ENCODE peak calls at places on chromosomes 4 and X, in eight cellular contexts. One of them, this sample, is unnamed. For H3K4me1, the result is how much of the 10 kb centered on the place peaks cover.

GRCh38 chrX:15988661-15989603 is 134.3 kb upstream of the AP1S2 start:
- DNase-seq in ascending aorta: no peak
- DNase-seq in CD4-positive, alpha-beta memory T cell: no peak
- DNase-seq in A549: no peak
- DNase-seq in HepG2: no peak
- DNase-seq in right cardiac atrium: no peak
- DNase-seq in CD8-positive, alpha-beta memory T cell: no peak
- DNase-seq in esophagus muscularis mucosa: no peak
- DNase-seq in this sample: no peak

GRCh38 chrX:109732319-109732779 is 708 bp downstream of the ACSL4 start:
- DNase-seq in ascending aorta: no peak
- DNase-seq in CD4-positive, alpha-beta memory T cell: peak
- DNase-seq in A549: peak
- DNase-seq in HepG2: no peak
- DNase-seq in right cardiac atrium: no peak
- DNase-seq in CD8-positive, alpha-beta memory T cell: peak
- DNase-seq in esophagus muscularis mucosa: no peak
- DNase-seq in this sample: no peak

GRCh38 chrX:19862634-19863236 is 24.7 kb downstream of the SH3KBP1 start:
- DNase-seq in ascending aorta: no peak
- DNase-seq in CD4-positive, alpha-beta memory T cell: no peak
- DNase-seq in A549: no peak
- DNase-seq in HepG2: no peak
- DNase-seq in right cardiac atrium: no peak
- DNase-seq in CD8-positive, alpha-beta memory T cell: no peak
- DNase-seq in esophagus muscularis mucosa: no peak
- DNase-seq in this sample: no peak

GRCh38 chrX:108516184-108516583 is 76.5 kb downstream of the COL4A5 start:
- DNase-seq in ascending aorta: no peak
- DNase-seq in CD4-positive, alpha-beta memory T cell: no peak
- DNase-seq in A549: no peak
- DNase-seq in HepG2: peak
- DNase-seq in right cardiac atrium: no peak
- DNase-seq in CD8-positive, alpha-beta memory T cell: no peak
- DNase-seq in esophagus muscularis mucosa: no peak
- DNase-seq in this sample: no peak

GRCh38 chr4:3145251-3145908 is 70.9 kb downstream of the HTT start:
- DNase-seq in ascending aorta: no peak
- DNase-seq in CD4-positive, alpha-beta memory T cell: no peak
- DNase-seq in A549: no peak
- DNase-seq in HepG2: no peak
- DNase-seq in right cardiac atrium: no peak
- DNase-seq in CD8-positive, alpha-beta memory T cell: no peak
- DNase-seq in esophagus muscularis mucosa: no peak
- DNase-seq in this sample: no peak

GRCh38 chrX:121009764-121010163 is 24.2 kb upstream of the CT47A1 start:
- DNase-seq in ascending aorta: no peak
- DNase-seq in CD4-positive, alpha-beta memory T cell: no peak
- DNase-seq in A549: no peak
- DNase-seq in HepG2: no peak
- DNase-seq in right cardiac atrium: no peak
- DNase-seq in CD8-positive, alpha-beta memory T cell: no peak
- DNase-seq in esophagus muscularis mucosa: no peak
- DNase-seq in this sample: no peak

GRCh38 chrX:105229146-105229545 is 8.7 kb upstream of the TEX13A start:
- DNase-seq in ascending aorta: no peak
- DNase-seq in CD4-positive, alpha-beta memory T cell: no peak
- DNase-seq in A549: no peak
- DNase-seq in HepG2: no peak
- DNase-seq in right cardiac atrium: no peak
- DNase-seq in CD8-positive, alpha-beta memory T cell: no peak
- DNase-seq in esophagus muscularis mucosa: no peak
- DNase-seq in this sample: no peak

GRCh38 chr4:4969298-4969697 is 50.0 kb downstream of the CYTL1 start:
- DNase-seq in ascending aorta: peak
- DNase-seq in CD4-positive, alpha-beta memory T cell: no peak
- DNase-seq in A549: peak
- DNase-seq in HepG2: no peak
- DNase-seq in right cardiac atrium: no peak
- DNase-seq in CD8-positive, alpha-beta memory T cell: no peak
- DNase-seq in esophagus muscularis mucosa: peak
- DNase-seq in this sample: no peak

GRCh38 chr4:53906786-53907185 is 157.6 kb downstream of the CHIC2 start:
- DNase-seq in ascending aorta: no peak
- DNase-seq in CD4-positive, alpha-beta memory T cell: no peak
- DNase-seq in A549: no peak
- DNase-seq in HepG2: no peak
- DNase-seq in right cardiac atrium: no peak
- DNase-seq in CD8-positive, alpha-beta memory T cell: no peak
- DNase-seq in esophagus muscularis mucosa: peak
- DNase-seq in this sample: no peak

GRCh38 chr4:95080969-95081368 is 323.2 kb downstream of the BMPR1B start:
- DNase-seq in ascending aorta: no peak
- DNase-seq in CD4-positive, alpha-beta memory T cell: no peak
- DNase-seq in A549: no peak
- DNase-seq in HepG2: no peak
- DNase-seq in right cardiac atrium: no peak
- DNase-seq in CD8-positive, alpha-beta memory T cell: no peak
- DNase-seq in esophagus muscularis mucosa: no peak
- DNase-seq in this sample: no peak

DNA sequence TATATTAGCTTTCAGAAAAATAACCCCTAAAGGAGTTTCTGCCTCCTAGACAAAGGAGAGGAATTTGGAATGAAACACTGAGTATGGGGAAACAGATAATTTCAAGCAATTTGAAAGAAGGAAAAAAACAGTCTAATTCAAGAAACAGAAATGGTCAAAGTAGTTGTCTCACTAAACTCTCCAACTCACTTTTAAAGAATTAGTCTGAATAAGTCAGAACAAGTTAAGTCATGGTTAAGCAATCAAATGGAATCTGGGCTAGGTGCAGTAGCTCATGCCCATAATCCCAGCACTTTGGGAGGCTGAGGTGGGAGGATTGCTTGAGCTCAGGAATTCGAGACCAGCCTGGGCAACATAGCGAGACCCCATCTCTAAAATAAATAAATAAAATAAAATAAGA is 95.7 kb upstream of the GRIA3 start:
- DNase-seq in ascending aorta: no peak
- DNase-seq in CD4-positive, alpha-beta memory T cell: no peak
- DNase-seq in A549: no peak
- DNase-seq in HepG2: no peak
- DNase-seq in right cardiac atrium: no peak
- DNase-seq in CD8-positive, alpha-beta memory T cell: no peak
- DNase-seq in esophagus muscularis mucosa: no peak
- DNase-seq in this sample: no peak
- H3K4me1 ChIP-seq in ascending aorta: under half
- H3K4me1 ChIP-seq in CD4-positive, alpha-beta memory T cell: under half
- H3K4me1 ChIP-seq in A549: under half
- H3K4me1 ChIP-seq in HepG2: half or more
- H3K4me1 ChIP-seq in right cardiac atrium: under half
- H3K4me1 ChIP-seq in CD8-positive, alpha-beta memory T cell: under half
- H3K4me1 ChIP-seq in esophagus muscularis mucosa: under half
- H3K4me1 ChIP-seq in this sample: under half

GRCh38 chr4:41155194-41155830 is 59.0 kb downstream of the APBB2 start:
- DNase-seq in ascending aorta: no peak
- DNase-seq in CD4-positive, alpha-beta memory T cell: no peak
- DNase-seq in A549: no peak
- DNase-seq in HepG2: no peak
- DNase-seq in right cardiac atrium: no peak
- DNase-seq in CD8-positive, alpha-beta memory T cell: no peak
- DNase-seq in esophagus muscularis mucosa: no peak
- DNase-seq in this sample: no peak
- H3K4me1 ChIP-seq in ascending aorta: under half
- H3K4me1 ChIP-seq in CD4-positive, alpha-beta memory T cell: under half
- H3K4me1 ChIP-seq in A549: under half
- H3K4me1 ChIP-seq in HepG2: half or more
- H3K4me1 ChIP-seq in right cardiac atrium: under half
- H3K4me1 ChIP-seq in CD8-positive, alpha-beta memory T cell: under half
- H3K4me1 ChIP-seq in esophagus muscularis mucosa: under half
- H3K4me1 ChIP-seq in this sample: under half

GRCh38 chr4:113990886-113991285 is 11.4 kb upstream of the ARSJ start:
- DNase-seq in ascending aorta: no peak
- DNase-seq in CD4-positive, alpha-beta memory T cell: no peak
- DNase-seq in A549: no peak
- DNase-seq in HepG2: no peak
- DNase-seq in right cardiac atrium: no peak
- DNase-seq in CD8-positive, alpha-beta memory T cell: no peak
- DNase-seq in esophagus muscularis mucosa: no peak
- DNase-seq in this sample: no peak

GRCh38 chr4:113998531-113998930 is 19.1 kb upstream of the ARSJ start:
- DNase-seq in ascending aorta: no peak
- DNase-seq in CD4-positive, alpha-beta memory T cell: no peak
- DNase-seq in A549: no peak
- DNase-seq in HepG2: no peak
- DNase-seq in right cardiac atrium: no peak
- DNase-seq in CD8-positive, alpha-beta memory T cell: no peak
- DNase-seq in esophagus muscularis mucosa: no peak
- DNase-seq in this sample: no peak

GRCh38 chr4:113998026-113998425 is 18.6 kb upstream of the ARSJ start:
- DNase-seq in ascending aorta: no peak
- DNase-seq in CD4-positive, alpha-beta memory T cell: no peak
- DNase-seq in A549: no peak
- DNase-seq in HepG2: no peak
- DNase-seq in right cardiac atrium: no peak
- DNase-seq in CD8-positive, alpha-beta memory T cell: no peak
- DNase-seq in esophagus muscularis mucosa: no peak
- DNase-seq in this sample: no peak

GRCh38 chr4:113997206-113997605 is 17.8 kb upstream of the ARSJ start:
- DNase-seq in ascending aorta: no peak
- DNase-seq in CD4-positive, alpha-beta memory T cell: no peak
- DNase-seq in A549: no peak
- DNase-seq in HepG2: no peak
- DNase-seq in right cardiac atrium: no peak
- DNase-seq in CD8-positive, alpha-beta memory T cell: no peak
- DNase-seq in esophagus muscularis mucosa: no peak
- DNase-seq in this sample: no peak

DNA sequence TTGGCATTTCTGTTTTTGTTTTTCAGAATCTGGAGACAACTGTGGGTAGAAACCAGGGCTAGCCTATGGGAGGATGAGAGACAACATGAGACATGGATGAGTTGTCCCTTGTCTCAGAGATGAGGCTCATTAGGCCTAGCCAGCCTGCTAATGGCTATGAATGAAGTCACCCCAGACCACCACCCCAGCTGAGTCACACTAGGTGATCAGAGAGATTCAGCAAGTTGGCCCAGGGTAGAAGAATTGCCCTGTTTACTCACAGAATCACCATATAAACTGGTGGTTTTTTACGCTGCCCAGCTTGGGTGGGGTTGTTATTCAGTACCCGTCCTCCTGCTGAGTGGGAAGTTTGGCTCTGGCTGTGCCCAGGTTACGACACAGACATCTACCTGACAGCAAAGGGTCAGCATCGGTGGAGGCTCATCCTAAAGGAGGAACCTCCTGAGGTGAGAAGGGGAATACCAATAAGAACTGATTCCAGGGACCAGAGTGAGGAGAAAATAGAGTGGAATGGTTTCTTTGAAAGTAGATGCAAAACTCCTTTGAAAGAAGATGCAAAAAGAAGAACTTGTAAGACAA is 17.2 kb upstream of the ARSJ start:
- DNase-seq in ascending aorta: no peak
- DNase-seq in CD4-positive, alpha-beta memory T cell: no peak
- DNase-seq in A549: no peak
- DNase-seq in HepG2: no peak
- DNase-seq in right cardiac atrium: no peak
- DNase-seq in CD8-positive, alpha-beta memory T cell: no peak
- DNase-seq in esophagus muscularis mucosa: no peak
- DNase-seq in this sample: no peak
- H3K4me1 ChIP-seq in ascending aorta: under half
- H3K4me1 ChIP-seq in CD4-positive, alpha-beta memory T cell: under half
- H3K4me1 ChIP-seq in A549: under half
- H3K4me1 ChIP-seq in HepG2: under half
- H3K4me1 ChIP-seq in right cardiac atrium: under half
- H3K4me1 ChIP-seq in CD8-positive, alpha-beta memory T cell: under half
- H3K4me1 ChIP-seq in esophagus muscularis mucosa: under half
- H3K4me1 ChIP-seq in this sample: under half

GRCh38 chrX:30880058-30880457 is 9.0 kb downstream of the TAB3 start:
- DNase-seq in ascending aorta: no peak
- DNase-seq in CD4-positive, alpha-beta memory T cell: no peak
- DNase-seq in A549: no peak
- DNase-seq in HepG2: no peak
- DNase-seq in right cardiac atrium: no peak
- DNase-seq in CD8-positive, alpha-beta memory T cell: no peak
- DNase-seq in esophagus muscularis mucosa: no peak
- DNase-seq in this sample: no peak

GRCh38 chrX:30874851-30875250 is 14.2 kb downstream of the TAB3 start:
- DNase-seq in ascending aorta: no peak
- DNase-seq in CD4-positive, alpha-beta memory T cell: no peak
- DNase-seq in A549: no peak
- DNase-seq in HepG2: no peak
- DNase-seq in right cardiac atrium: no peak
- DNase-seq in CD8-positive, alpha-beta memory T cell: no peak
- DNase-seq in esophagus muscularis mucosa: no peak
- DNase-seq in this sample: no peak

GRCh38 chrX:30870572-30870971 is 18.5 kb downstream of the TAB3 start:
- DNase-seq in ascending aorta: no peak
- DNase-seq in CD4-positive, alpha-beta memory T cell: no peak
- DNase-seq in A549: no peak
- DNase-seq in HepG2: no peak
- DNase-seq in right cardiac atrium: no peak
- DNase-seq in CD8-positive, alpha-beta memory T cell: no peak
- DNase-seq in esophagus muscularis mucosa: no peak
- DNase-seq in this sample: no peak

GRCh38 chrX:30876367-30876766 is 12.7 kb downstream of the TAB3 start:
- DNase-seq in ascending aorta: no peak
- DNase-seq in CD4-positive, alpha-beta memory T cell: no peak
- DNase-seq in A549: no peak
- DNase-seq in HepG2: peak
- DNase-seq in right cardiac atrium: no peak
- DNase-seq in CD8-positive, alpha-beta memory T cell: no peak
- DNase-seq in esophagus muscularis mucosa: no peak
- DNase-seq in this sample: peak

GRCh38 chrX:30875957-30876356 is 13.1 kb downstream of the TAB3 start:
- DNase-seq in ascending aorta: no peak
- DNase-seq in CD4-positive, alpha-beta memory T cell: no peak
- DNase-seq in A549: no peak
- DNase-seq in HepG2: peak
- DNase-seq in right cardiac atrium: no peak
- DNase-seq in CD8-positive, alpha-beta memory T cell: no peak
- DNase-seq in esophagus muscularis mucosa: no peak
- DNase-seq in this sample: no peak
- H3K4me1 ChIP-seq in ascending aorta: under half
- H3K4me1 ChIP-seq in CD4-positive, alpha-beta memory T cell: under half
- H3K4me1 ChIP-seq in A549: under half
- H3K4me1 ChIP-seq in HepG2: half or more
- H3K4me1 ChIP-seq in right cardiac atrium: under half
- H3K4me1 ChIP-seq in CD8-positive, alpha-beta memory T cell: under half
- H3K4me1 ChIP-seq in esophagus muscularis mucosa: under half
- H3K4me1 ChIP-seq in this sample: under half